ENCODE peak calls at places on chromosomes 16 and 17, in nine cellular contexts. One of them, this sample, is unnamed.

GRCh38 chr17:601462-602303 is 113.0 kb downstream of the VPS53 start:
- DNase-seq in aorta: no peak
- DNase-seq in HCT116: no peak
- DNase-seq in neural progenitor cell: no peak
- DNase-seq in spleen: no peak
- DNase-seq in pancreas: no peak
- DNase-seq in CD4-positive, CD25-positive, alpha-beta regulatory T cell: no peak
- DNase-seq in uterus: peak; percentile 55
- DNase-seq in fibroblast of lung: peak; percentile 80
- DNase-seq in this sample: no peak

GRCh38 chr17:49061524-49061943 is 64.3 kb downstream of the IGF2BP1 start:
- DNase-seq in aorta: no peak
- DNase-seq in HCT116: no peak
- DNase-seq in neural progenitor cell: no peak
- DNase-seq in spleen: no peak
- DNase-seq in pancreas: no peak
- DNase-seq in CD4-positive, CD25-positive, alpha-beta regulatory T cell: no peak
- DNase-seq in uterus: no peak
- DNase-seq in fibroblast of lung: peak; percentile 52
- DNase-seq in this sample: no peak

GRCh38 chr16:1158456-1159324 is 5.8 kb downstream of the CACNA1H start:
- DNase-seq in aorta: peak; percentile 73
- DNase-seq in HCT116: no peak
- DNase-seq in neural progenitor cell: no peak
- DNase-seq in spleen: no peak
- DNase-seq in pancreas: peak; percentile 51
- DNase-seq in CD4-positive, CD25-positive, alpha-beta regulatory T cell: no peak
- DNase-seq in uterus: peak; percentile 84
- DNase-seq in fibroblast of lung: peak; percentile 38
- DNase-seq in this sample: no peak

GRCh38 chr16:87213536-87213935 is 103.7 kb downstream of the C16orf95 start:
- DNase-seq in aorta: no peak
- DNase-seq in HCT116: no peak
- DNase-seq in neural progenitor cell: no peak
- DNase-seq in spleen: no peak
- DNase-seq in pancreas: no peak
- DNase-seq in CD4-positive, CD25-positive, alpha-beta regulatory T cell: no peak
- DNase-seq in uterus: no peak
- DNase-seq in fibroblast of lung: no peak
- DNase-seq in this sample: no peak

GRCh38 chr17:76281573-76282371 is 16.6 kb downstream of the UBALD2 start:
- DNase-seq in aorta: no peak
- DNase-seq in HCT116: no peak
- DNase-seq in neural progenitor cell: no peak
- DNase-seq in spleen: no peak
- DNase-seq in pancreas: no peak
- DNase-seq in CD4-positive, CD25-positive, alpha-beta regulatory T cell: no peak
- DNase-seq in uterus: no peak
- DNase-seq in fibroblast of lung: no peak
- DNase-seq in this sample: no peak

GRCh38 chr16:65327346-65327745 is 205.5 kb upstream of the CDH11 start:
- DNase-seq in aorta: no peak
- DNase-seq in HCT116: no peak
- DNase-seq in neural progenitor cell: no peak
- DNase-seq in spleen: no peak
- DNase-seq in pancreas: no peak
- DNase-seq in CD4-positive, CD25-positive, alpha-beta regulatory T cell: no peak
- DNase-seq in uterus: no peak
- DNase-seq in fibroblast of lung: peak; percentile 26
- DNase-seq in this sample: no peak

GRCh38 chr17:72422505-72423285 is 301.9 kb downstream of the SOX9 start:
- DNase-seq in aorta: peak; percentile 85
- DNase-seq in HCT116: peak; percentile 95
- DNase-seq in neural progenitor cell: no peak
- DNase-seq in spleen: no peak
- DNase-seq in pancreas: peak; percentile 49
- DNase-seq in CD4-positive, CD25-positive, alpha-beta regulatory T cell: peak; percentile 16
- DNase-seq in uterus: no peak
- DNase-seq in fibroblast of lung: peak; percentile 95
- DNase-seq in this sample: no peak

GRCh38 chr16:191783-192294 is 11.6 kb downstream of the HBQ1 start:
- DNase-seq in aorta: peak; percentile 12
- DNase-seq in HCT116: no peak
- DNase-seq in neural progenitor cell: no peak
- DNase-seq in spleen: no peak
- DNase-seq in pancreas: no peak
- DNase-seq in CD4-positive, CD25-positive, alpha-beta regulatory T cell: no peak
- DNase-seq in uterus: no peak
- DNase-seq in fibroblast of lung: peak; percentile 46
- DNase-seq in this sample: no peak

GRCh38 chr17:43372273-43372911 is 26.4 kb upstream of the ARL4D start:
- DNase-seq in aorta: no peak
- DNase-seq in HCT116: no peak
- DNase-seq in neural progenitor cell: no peak
- DNase-seq in spleen: peak; percentile 84
- DNase-seq in pancreas: no peak
- DNase-seq in CD4-positive, CD25-positive, alpha-beta regulatory T cell: peak; percentile 65
- DNase-seq in uterus: peak; percentile 54
- DNase-seq in fibroblast of lung: no peak
- DNase-seq in this sample: no peak

GRCh38 chr17:42428141-42428944 is 5.3 kb upstream of the CAVIN1 start:
- DNase-seq in aorta: peak; percentile 75
- DNase-seq in HCT116: peak; percentile 88
- DNase-seq in neural progenitor cell: peak; percentile 83
- DNase-seq in spleen: no peak
- DNase-seq in pancreas: peak; percentile 50
- DNase-seq in CD4-positive, CD25-positive, alpha-beta regulatory T cell: peak; percentile 58
- DNase-seq in uterus: no peak
- DNase-seq in fibroblast of lung: peak; percentile 98
- DNase-seq in this sample: peak; percentile 58

GRCh38 chr17:1989135-1989534 is 36.0 kb downstream of the RTN4RL1 start:
- DNase-seq in aorta: peak; percentile 71
- DNase-seq in HCT116: peak; percentile 12
- DNase-seq in neural progenitor cell: no peak
- DNase-seq in spleen: no peak
- DNase-seq in pancreas: no peak
- DNase-seq in CD4-positive, CD25-positive, alpha-beta regulatory T cell: no peak
- DNase-seq in uterus: peak; percentile 43
- DNase-seq in fibroblast of lung: peak; percentile 91
- DNase-seq in this sample: no peak

GRCh38 chr17:44191941-44192496 is 5.2 kb downstream of the TMUB2 start:
- DNase-seq in aorta: no peak
- DNase-seq in HCT116: no peak
- DNase-seq in neural progenitor cell: no peak
- DNase-seq in spleen: no peak
- DNase-seq in pancreas: no peak
- DNase-seq in CD4-positive, CD25-positive, alpha-beta regulatory T cell: no peak
- DNase-seq in uterus: no peak
- DNase-seq in fibroblast of lung: no peak
- DNase-seq in this sample: no peak

GRCh38 chr16:85211247-85211910 is 99.1 kb upstream of the CIBAR2 start:
- DNase-seq in aorta: no peak
- DNase-seq in HCT116: no peak
- DNase-seq in neural progenitor cell: no peak
- DNase-seq in spleen: no peak
- DNase-seq in pancreas: no peak
- DNase-seq in CD4-positive, CD25-positive, alpha-beta regulatory T cell: no peak
- DNase-seq in uterus: no peak
- DNase-seq in fibroblast of lung: peak; percentile 87
- DNase-seq in this sample: no peak

GRCh38 chr17:76102944-76103273 is 678 bp downstream of the EXOC7 start:
- DNase-seq in aorta: no peak
- DNase-seq in HCT116: no peak
- DNase-seq in neural progenitor cell: no peak
- DNase-seq in spleen: no peak
- DNase-seq in pancreas: no peak
- DNase-seq in CD4-positive, CD25-positive, alpha-beta regulatory T cell: no peak
- DNase-seq in uterus: no peak
- DNase-seq in fibroblast of lung: no peak
- DNase-seq in this sample: no peak

GRCh38 chr16:87550510-87550961 is 51.8 kb upstream of the JPH3 start:
- DNase-seq in aorta: no peak
- DNase-seq in HCT116: no peak
- DNase-seq in neural progenitor cell: peak; percentile 63
- DNase-seq in spleen: peak; percentile 87
- DNase-seq in pancreas: peak; percentile 45
- DNase-seq in CD4-positive, CD25-positive, alpha-beta regulatory T cell: peak; percentile 44
- DNase-seq in uterus: peak; percentile 40
- DNase-seq in fibroblast of lung: no peak
- DNase-seq in this sample: peak; percentile 26

GRCh38 chr16:2992383-2993081 is 12.3 kb upstream of the PKMYT1 start:
- DNase-seq in aorta: no peak
- DNase-seq in HCT116: no peak
- DNase-seq in neural progenitor cell: no peak
- DNase-seq in spleen: no peak
- DNase-seq in pancreas: no peak
- DNase-seq in CD4-positive, CD25-positive, alpha-beta regulatory T cell: no peak
- DNase-seq in uterus: no peak
- DNase-seq in fibroblast of lung: no peak
- DNase-seq in this sample: no peak

GRCh38 chr16:27698266-27698665 is 148.3 kb downstream of the KATNIP start:
- DNase-seq in aorta: no peak
- DNase-seq in HCT116: no peak
- DNase-seq in neural progenitor cell: peak; percentile 85
- DNase-seq in spleen: peak; percentile 59
- DNase-seq in pancreas: no peak
- DNase-seq in CD4-positive, CD25-positive, alpha-beta regulatory T cell: no peak
- DNase-seq in uterus: no peak
- DNase-seq in fibroblast of lung: no peak
- DNase-seq in this sample: no peak

DNA sequence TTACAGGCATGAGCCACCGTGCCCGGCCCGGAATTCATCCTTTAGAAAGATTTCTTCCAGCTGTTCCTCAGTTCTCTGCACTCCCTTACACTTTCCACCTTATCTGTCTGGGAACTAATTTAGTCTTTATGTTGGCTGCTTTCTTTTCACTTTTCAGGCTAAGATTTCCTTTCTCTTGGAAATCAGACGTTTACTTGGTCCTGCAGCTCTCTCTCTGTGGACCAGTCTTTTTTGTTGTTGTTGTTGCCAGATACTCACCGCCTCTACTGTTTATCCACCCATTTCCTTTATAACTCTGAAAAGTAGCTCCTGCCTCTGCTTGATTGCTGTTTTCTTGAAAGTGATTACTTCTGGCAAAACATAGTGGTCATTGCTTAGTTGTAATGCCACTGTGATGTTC is 6.1 kb downstream of the NF1 start:
- DNase-seq in aorta: no peak
- DNase-seq in HCT116: no peak
- DNase-seq in neural progenitor cell: peak; percentile 41
- DNase-seq in spleen: no peak
- DNase-seq in pancreas: no peak
- DNase-seq in CD4-positive, CD25-positive, alpha-beta regulatory T cell: no peak
- DNase-seq in uterus: no peak
- DNase-seq in fibroblast of lung: no peak
- DNase-seq in this sample: no peak
- H3K4me1 ChIP-seq in aorta: peaks cover 4% of the 10 kb centered on the region
- H3K4me1 ChIP-seq in HCT116: peaks cover 8% of the 10 kb centered on the region
- H3K4me1 ChIP-seq in neural progenitor cell: peaks cover 29% of the 10 kb centered on the region
- H3K4me1 ChIP-seq in spleen: no peaks in the 10 kb centered on the region
- H3K4me1 ChIP-seq in pancreas: no peaks in the 10 kb centered on the region
- H3K4me1 ChIP-seq in CD4-positive, CD25-positive, alpha-beta regulatory T cell: peaks cover 4% of the 10 kb centered on the region
- H3K4me1 ChIP-seq in uterus: no peaks in the 10 kb centered on the region
- H3K4me1 ChIP-seq in fibroblast of lung: peaks cover 4% of the 10 kb centered on the region
- H3K4me1 ChIP-seq in this sample: no peaks in the 10 kb centered on the region

GRCh38 chr17:56596741-56597494 is 3.4 kb downstream of the NOG start:
- DNase-seq in aorta: no peak
- DNase-seq in HCT116: no peak
- DNase-seq in neural progenitor cell: peak; percentile 67
- DNase-seq in spleen: no peak
- DNase-seq in pancreas: no peak
- DNase-seq in CD4-positive, CD25-positive, alpha-beta regulatory T cell: no peak
- DNase-seq in uterus: no peak
- DNase-seq in fibroblast of lung: no peak
- DNase-seq in this sample: peak; percentile 15
- H3K4me3 ChIP-seq in aorta: peak overlapping the region; percentile 16
- H3K4me3 ChIP-seq in HCT116: no peak overlapping the region
- H3K4me3 ChIP-seq in neural progenitor cell: peak overlapping the region; percentile 63
- H3K4me3 ChIP-seq in spleen: peak overlapping the region; percentile 54
- H3K4me3 ChIP-seq in pancreas: no peak overlapping the region
- H3K4me3 ChIP-seq in CD4-positive, CD25-positive, alpha-beta regulatory T cell: peak overlapping the region; percentile 55
- H3K4me3 ChIP-seq in uterus: no peak overlapping the region
- H3K4me3 ChIP-seq in fibroblast of lung: peak overlapping the region; percentile 46
- H3K4me3 ChIP-seq in this sample: peak overlapping the region; percentile 61

DNA sequence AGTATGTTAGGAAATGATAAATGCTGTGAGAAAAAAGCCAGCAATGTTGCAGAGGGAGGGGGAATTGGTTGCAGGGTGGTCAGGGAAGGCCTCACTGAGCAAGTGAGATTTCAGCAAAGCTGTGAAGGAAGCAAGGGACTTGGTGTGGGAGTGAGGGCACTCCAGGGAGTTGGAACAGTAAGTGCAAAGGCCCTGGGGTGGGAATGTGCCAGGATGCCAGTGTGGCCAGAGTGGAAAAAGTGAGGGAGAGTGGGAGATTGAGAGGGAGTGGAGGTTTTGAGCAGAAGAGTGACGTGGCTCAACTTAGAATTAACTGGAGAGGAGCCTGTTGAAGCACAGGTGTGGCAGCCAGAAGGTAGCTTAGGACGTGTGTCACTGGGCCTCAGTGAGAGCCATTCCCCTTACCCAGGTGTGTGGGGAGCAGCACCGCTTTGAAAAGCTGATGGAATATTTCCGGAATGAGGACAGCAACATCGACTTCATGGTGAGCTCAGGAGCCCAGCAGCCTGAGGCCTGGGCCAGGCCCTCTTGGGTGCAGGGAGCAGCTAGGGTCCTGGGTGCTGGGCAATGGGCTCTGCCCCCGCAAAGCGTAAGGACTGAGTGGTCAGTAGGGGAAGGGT is 16.6 kb downstream of the FMNL1 start:
- DNase-seq in aorta: no peak
- DNase-seq in HCT116: no peak
- DNase-seq in neural progenitor cell: no peak
- DNase-seq in spleen: no peak
- DNase-seq in pancreas: no peak
- DNase-seq in CD4-positive, CD25-positive, alpha-beta regulatory T cell: no peak
- DNase-seq in uterus: no peak
- DNase-seq in fibroblast of lung: no peak
- DNase-seq in this sample: no peak
- H3K27ac ChIP-seq in aorta: no peak overlapping the region
- H3K27ac ChIP-seq in HCT116: no peak overlapping the region
- H3K27ac ChIP-seq in neural progenitor cell: no peak overlapping the region
- H3K27ac ChIP-seq in spleen: peak overlapping the region; percentile 11
- H3K27ac ChIP-seq in pancreas: no peak overlapping the region
- H3K27ac ChIP-seq in CD4-positive, CD25-positive, alpha-beta regulatory T cell: peak overlapping the region; percentile 39
- H3K27ac ChIP-seq in uterus: no peak overlapping the region
- H3K27ac ChIP-seq in fibroblast of lung: no peak overlapping the region
- H3K27ac ChIP-seq in this sample: peak overlapping the region; percentile 30

GRCh38 chr17:40348562-40349476 is 15.7 kb downstream of the GJD3 start:
- DNase-seq in aorta: no peak
- DNase-seq in HCT116: no peak
- DNase-seq in neural progenitor cell: no peak
- DNase-seq in spleen: peak; percentile 84
- DNase-seq in pancreas: peak; percentile 78
- DNase-seq in CD4-positive, CD25-positive, alpha-beta regulatory T cell: no peak
- DNase-seq in uterus: no peak
- DNase-seq in fibroblast of lung: peak; percentile 38
- DNase-seq in this sample: no peak
- H3K4me1 ChIP-seq in aorta: no peaks in the 10 kb centered on the region
- H3K4me1 ChIP-seq in HCT116: peaks cover 25% of the 10 kb centered on the region
- H3K4me1 ChIP-seq in neural progenitor cell: peaks cover 69% of the 10 kb centered on the region
- H3K4me1 ChIP-seq in spleen: peaks cover 78% of the 10 kb centered on the region
- H3K4me1 ChIP-seq in pancreas: peaks cover 22% of the 10 kb centered on the region
- H3K4me1 ChIP-seq in CD4-positive, CD25-positive, alpha-beta regulatory T cell: peaks cover 50% of the 10 kb centered on the region
- H3K4me1 ChIP-seq in uterus: peaks cover 60% of the 10 kb centered on the region
- H3K4me1 ChIP-seq in fibroblast of lung: peaks cover 55% of the 10 kb centered on the region
- H3K4me1 ChIP-seq in this sample: peaks cover 43% of the 10 kb centered on the region